ENCODE peak calls at places on chromosomes 3 and 15, in nine cellular contexts. W is BE2C; V is heart left ventricle; Z is left ventricle myocardium inferior; K is tibial artery; D is PC-9; M is adrenal gland; T is naive thymus-derived CD4-positive, alpha-beta T cell; S is Peyer's patch. H is an unnamed sample.
A peak's percentile ranks its signal among the peaks of the same experiment; 100 is the strongest.

GRCh38 chr15:64894395-64895056 is 17.2 kb upstream of the ANKDD1A start:
- DNase-seq in W (no peak), M (peak; percentile 27), K (no peak), T (peak; percentile 61), D (no peak), Z (no peak), S (peak; percentile 93), V (peak; percentile 76), H (peak; percentile 97)

GRCh38 chr3:155031191-155031590 is 48.9 kb upstream of the MME start:
- DNase-seq in D (no peak), V (no peak), W (no peak), T (no peak), S (no peak), K (no peak), Z (no peak), M (no peak), H (no peak)

GRCh38 chr3:24128195-24129005 is 183.3 kb downstream of the NR1D2 start:
- DNase-seq in T (no peak), D (peak; percentile 76), K (no peak), S (no peak), M (no peak), Z (no peak), V (no peak), W (no peak), H (no peak)

GRCh38 chr3:150349314-150350097 is 58.6 kb upstream of the TSC22D2 start:
- DNase-seq in M (no peak), D (peak; percentile 55), T (no peak), Z (peak; percentile 69), V (peak; percentile 72), S (no peak), K (peak; percentile 78), W (no peak), H (no peak)

GRCh38 chr3:31364711-31365110 is 168.0 kb upstream of the STT3B start:
- DNase-seq in D (no peak), Z (no peak), S (no peak), W (no peak), M (no peak), T (no peak), V (no peak), K (no peak), H (no peak)

GRCh38 chr15:74202461-74203401 is at the start of gene STRA6:
- DNase-seq in V (no peak), M (no peak), T (no peak), K (no peak), Z (no peak), S (no peak), D (peak; percentile 91), W (peak; percentile 96), H (no peak)

GRCh38 chr15:28952666-28953491 is 67.1 kb downstream of the APBA2 start:
- DNase-seq in K (no peak), W (no peak), T (no peak), S (peak; percentile 18), M (no peak), V (no peak), D (no peak), Z (no peak), H (no peak)

GRCh38 chr3:150078983-150079739 is 108.5 kb upstream of the PFN2 start:
- DNase-seq in D (no peak), W (peak; percentile 78), V (no peak), T (no peak), S (no peak), M (no peak), Z (no peak), K (no peak), H (no peak)

GRCh38 chr3:134356411-134357040 is 17.7 kb downstream of the AMOTL2 start:
- DNase-seq in K (no peak), Z (no peak), S (no peak), W (no peak), M (no peak), T (no peak), V (no peak), D (no peak), H (no peak)

GRCh38 chr3:134355416-134355815 is 18.8 kb downstream of the AMOTL2 start:
- DNase-seq in M (no peak), T (no peak), V (no peak), W (no peak), K (no peak), S (no peak), D (no peak), Z (no peak), H (no peak)

GRCh38 chr3:134359121-134360010 is 14.9 kb downstream of the AMOTL2 start:
- DNase-seq in S (peak; percentile 43), Z (peak; percentile 54), W (no peak), T (no peak), K (no peak), M (no peak), D (peak; percentile 31), V (no peak), H (no peak)

GRCh38 chr3:134357914-134358811 is 16.1 kb downstream of the AMOTL2 start:
- DNase-seq in Z (no peak), V (no peak), W (peak; percentile 28), S (peak; percentile 46), M (no peak), K (peak; percentile 79), D (peak; percentile 98), T (no peak), H (no peak)

DNA sequence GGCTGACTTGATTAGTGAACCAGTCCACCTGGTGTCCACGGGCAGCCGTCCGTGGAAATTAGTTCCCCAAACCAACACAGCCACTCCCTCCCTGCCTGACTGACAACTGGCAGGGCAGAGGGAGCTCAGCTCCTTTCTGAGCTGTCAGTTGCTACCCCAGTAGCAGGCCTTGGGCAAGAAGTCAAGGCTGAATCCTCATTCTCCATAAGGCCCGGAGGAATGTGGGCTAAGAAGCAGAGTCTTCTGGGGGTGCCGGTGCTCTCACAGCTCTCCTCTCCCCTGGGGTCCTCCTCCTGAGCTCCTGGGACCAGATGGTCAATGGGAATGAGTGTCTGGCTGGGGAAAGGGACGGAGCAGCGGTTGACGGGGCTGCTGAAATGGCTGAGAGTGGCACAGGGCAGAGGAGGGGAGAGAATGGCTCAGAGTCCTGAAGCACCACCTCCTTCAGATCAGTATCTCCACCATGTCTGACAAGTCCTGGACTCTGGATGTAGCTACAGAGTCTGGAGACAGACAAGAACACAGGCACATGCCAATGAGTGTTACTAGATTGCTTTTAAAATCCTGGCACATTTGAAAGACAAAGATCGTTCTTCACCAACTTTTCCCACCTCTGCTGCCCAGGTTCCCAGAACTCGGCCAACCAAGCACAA is 16.9 kb downstream of the AMOTL2 start:
- DNase-seq in D (no peak), T (no peak), K (no peak), S (no peak), M (no peak), W (no peak), Z (no peak), V (no peak), H (no peak)
- H3K36me3 ChIP-seq in D (peaks cover 75% of the 10 kb centered on the region), T (no peaks in the 10 kb centered on the region), K (peaks cover 85% of the 10 kb centered on the region), S (no peaks in the 10 kb centered on the region), M (peaks cover 78% of the 10 kb centered on the region), W (no peaks in the 10 kb centered on the region), Z (peaks cover 91% of the 10 kb centered on the region), V (peaks cover 4% of the 10 kb centered on the region), H (no peaks in the 10 kb centered on the region)

GRCh38 chr15:62046064-62046779 is 14.0 kb downstream of the VPS13C start:
- DNase-seq in D (no peak), V (no peak), W (no peak), M (no peak), S (no peak), T (no peak), K (no peak), Z (no peak), H (no peak)
- H3K4me3 ChIP-seq in D (no peak overlapping the region), V (no peak overlapping the region), W (no peak overlapping the region), M (no peak overlapping the region), S (no peak overlapping the region), T (no peak overlapping the region), K (no peak overlapping the region), Z (peak overlapping the region; percentile 32), H (no peak overlapping the region)

GRCh38 chr15:70475439-70475781 is 287.9 kb downstream of the UACA start:
- DNase-seq in V (no peak), M (no peak), S (no peak), K (no peak), Z (no peak), W (no peak), D (peak; percentile 74), T (no peak), H (no peak)

GRCh38 chr15:70474367-70474681 is 289.0 kb downstream of the UACA start:
- DNase-seq in S (no peak), K (no peak), W (no peak), V (no peak), D (no peak), T (no peak), M (no peak), Z (no peak), H (no peak)

GRCh38 chr15:70476441-70476840 is 286.9 kb downstream of the UACA start:
- DNase-seq in M (no peak), D (no peak), S (no peak), V (no peak), K (no peak), T (no peak), W (no peak), Z (no peak), H (no peak)

GRCh38 chr15:70474682-70475438 is 288.5 kb downstream of the UACA start:
- DNase-seq in V (peak; percentile 79), Z (peak; percentile 36), W (no peak), M (no peak), D (peak; percentile 97), K (peak; percentile 97), T (no peak), S (no peak), H (peak; percentile 22)

DNA sequence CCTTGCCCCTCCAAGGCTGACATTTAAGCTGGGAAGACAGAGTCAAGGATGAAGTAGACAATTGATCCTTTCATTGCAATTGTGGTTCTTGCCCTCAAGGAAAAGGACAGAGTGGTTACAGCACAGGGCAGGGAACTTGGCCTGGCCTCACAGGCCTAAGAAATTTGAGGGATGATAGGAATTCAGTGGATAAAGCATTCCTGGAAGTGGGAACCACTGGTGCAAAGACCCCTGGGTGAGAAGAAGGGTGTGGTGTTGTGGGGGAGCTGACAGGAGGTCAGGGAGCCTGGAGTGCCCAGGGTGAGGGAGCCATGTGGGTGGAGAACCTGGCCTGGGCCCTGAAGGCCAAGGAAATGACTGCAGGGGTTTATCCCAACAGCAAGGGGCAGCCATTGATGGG is 287.4 kb downstream of the UACA start:
- DNase-seq in W (no peak), S (no peak), D (no peak), Z (no peak), M (no peak), V (no peak), T (no peak), K (no peak), H (no peak)
- H3K4me1 ChIP-seq in W (peaks cover 4% of the 10 kb centered on the region), S (peaks cover 23% of the 10 kb centered on the region), D (peaks cover 50% of the 10 kb centered on the region), Z (peaks cover 22% of the 10 kb centered on the region), M (no peaks in the 10 kb centered on the region), V (peaks cover 26% of the 10 kb centered on the region), T (peaks cover 30% of the 10 kb centered on the region), K (peaks cover 13% of the 10 kb centered on the region), H (peaks cover 46% of the 10 kb centered on the region)

DNA sequence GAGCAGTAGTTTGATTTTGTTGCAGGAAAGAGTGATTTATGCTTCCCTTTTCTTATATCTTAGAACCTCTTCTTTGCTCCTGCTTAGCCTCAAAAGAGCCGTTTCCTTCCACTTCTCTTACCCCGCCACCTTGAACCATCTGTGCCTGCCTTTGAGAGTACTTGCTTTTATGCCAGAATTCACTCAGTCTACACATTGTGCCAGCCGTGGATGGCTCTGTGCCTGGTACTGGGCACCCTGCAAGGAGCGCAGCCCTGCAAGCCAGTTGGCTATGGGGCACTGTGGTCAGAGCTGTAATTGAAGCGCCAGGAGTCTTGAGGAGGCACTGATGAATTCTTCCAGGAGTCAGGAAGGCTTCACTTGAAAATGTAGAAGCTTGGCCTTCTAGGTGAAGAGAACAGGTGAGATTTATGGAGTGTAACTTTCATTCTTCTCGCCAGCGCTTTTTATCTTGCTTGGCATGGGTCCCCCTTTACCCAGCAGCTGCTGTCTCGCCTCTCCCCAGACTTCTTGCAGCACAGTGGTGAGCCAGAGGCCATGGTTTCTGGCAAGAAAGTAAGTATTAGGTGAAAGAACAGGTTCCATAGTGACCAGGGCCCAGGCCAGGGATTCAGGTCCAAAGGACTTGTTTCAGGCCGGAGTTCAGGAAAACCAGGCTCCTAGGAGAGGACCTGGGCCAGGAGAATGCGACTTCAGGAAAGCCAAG is 4.9 kb downstream of the TMED3 start:
- DNase-seq in W (no peak), D (no peak), M (no peak), S (no peak), Z (peak; percentile 25), K (no peak), T (no peak), V (no peak), H (no peak)
- H3K36me3 ChIP-seq in W (peaks cover 63% of the 10 kb centered on the region), D (peaks cover 32% of the 10 kb centered on the region), M (peaks cover 37% of the 10 kb centered on the region), S (no peaks in the 10 kb centered on the region), Z (peaks cover 47% of the 10 kb centered on the region), K (peaks cover 61% of the 10 kb centered on the region), T (peaks cover 11% of the 10 kb centered on the region), V (no peaks in the 10 kb centered on the region), H (peaks cover 61% of the 10 kb centered on the region)

H was measured in CD4-positive, alpha-beta memory T cell.